ENCODE peak calls at places on chromosomes 2 and 18, in seven cellular contexts. F, C, B, I, Q, K and U are unnamed samples.

GRCh38 chr2:153101187-153101586 is 377.4 kb downstream of the RPRM start:
- DNase-seq in F (no peak), C (no peak), K (no peak), Q (no peak), I (peak; percentile 11), B (peak; percentile 1), U (no peak)

GRCh38 chr2:12498703-12499102 is 218.0 kb upstream of the TRIB2 start:
- DNase-seq in B (peak; percentile 25), Q (peak; percentile 40), I (no peak), C (no peak), K (peak; percentile 83), F (peak; percentile 78), U (no peak)

GRCh38 chr18:79915161-79916127 is 36.0 kb downstream of the SLC66A2 start:
- DNase-seq in K (no peak), Q (no peak), I (no peak), C (no peak), F (no peak), B (no peak), U (no peak)

GRCh38 chr2:232592687-232593407 is 40.6 kb upstream of the EFHD1 start:
- DNase-seq in C (no peak), I (no peak), B (peak; percentile 91), F (peak; percentile 78), K (peak; percentile 82), Q (peak; percentile 82), U (no peak)

GRCh38 chr2:1809726-1810125 is 65.4 kb upstream of the PXDN start:
- DNase-seq in I (no peak), K (no peak), B (no peak), Q (no peak), F (no peak), C (no peak), U (no peak)

GRCh38 chr2:219473511-219473910 is 25.2 kb upstream of the GMPPA start:
- DNase-seq in B (no peak), K (no peak), Q (no peak), I (no peak), F (no peak), C (no peak), U (no peak)

GRCh38 chr2:71001592-71002570 is 7.2 kb upstream of the TEX261 start:
- DNase-seq in C (no peak), B (no peak), F (peak; percentile 16), K (no peak), I (no peak), Q (no peak), U (peak; percentile 36)

GRCh38 chr2:128438091-128438490 is 119.4 kb upstream of the HS6ST1 start:
- DNase-seq in I (no peak), K (no peak), B (no peak), Q (no peak), C (no peak), F (no peak), U (no peak)

GRCh38 chr2:102051659-102052366 is 60.1 kb downstream of the IL1R2 start:
- DNase-seq in Q (no peak), K (peak; percentile 41), B (peak; percentile 69), I (no peak), C (no peak), F (peak; percentile 83), U (no peak)

GRCh38 chr2:26720322-26721166 is 28.0 kb downstream of the KCNK3 start:
- DNase-seq in C (no peak), I (peak; percentile 83), K (peak; percentile 75), Q (peak; percentile 95), B (peak; percentile 83), F (peak; percentile 93), U (peak; percentile 90)

GRCh38 chr2:28004086-28004485 is 113.6 kb downstream of the BABAM2 start:
- DNase-seq in B (peak; percentile 97), I (no peak), C (peak; percentile 12), K (peak; percentile 34), Q (peak; percentile 93), F (peak; percentile 69), U (no peak)

GRCh38 chr2:54370405-54371104 is 85.6 kb upstream of the SPTBN1 start:
- DNase-seq in Q (no peak), I (no peak), K (peak; percentile 41), C (no peak), F (peak; percentile 24), B (no peak), U (no peak)

GRCh38 chr2:146821836-146822316 is 1023.0 kb upstream of the ACVR2A start:
- DNase-seq in I (no peak), C (no peak), K (peak; percentile 50), F (no peak), B (peak; percentile 55), Q (peak; percentile 81), U (no peak)

GRCh38 chr2:71822463-71822862 is 325.2 kb downstream of the CYP26B1 start:
- DNase-seq in B (peak; percentile 17), K (no peak), F (peak; percentile 37), I (no peak), C (no peak), Q (no peak), U (no peak)

GRCh38 chr2:113768770-113769169 is 12.3 kb upstream of the SLC35F5 start:
- DNase-seq in I (no peak), Q (no peak), F (peak; percentile 58), C (no peak), K (peak; percentile 31), B (peak; percentile 24), U (no peak)

GRCh38 chr18:24600076-24600654 is 139.7 kb downstream of the HRH4 start:
- DNase-seq in K (peak; percentile 67), F (peak; percentile 60), I (peak; percentile 80), C (no peak), Q (peak; percentile 72), B (peak; percentile 50), U (peak; percentile 8)

GRCh38 chr18:69691008-69691760 is 256.5 kb downstream of the CD226 start:
- DNase-seq in B (no peak), Q (no peak), C (no peak), K (no peak), I (no peak), F (no peak), U (no peak)